ENCODE peak calls at places on chromosomes 6 and 20, in nine cellular contexts. One of them, this sample, is unnamed.

GRCh38 chr6:12147557-12148316 is 135.6 kb downstream of the HIVEP1 start:
- DNase-seq in memory B cell: no peak
- DNase-seq in EL: peak
- DNase-seq in activated T-helper 1 cell treated with anti-CD3 and anti-CD28 coated beads, Interleukin-2, amount 50 U/mL, for 16 hours: no peak
- DNase-seq in NCI-H2029: no peak
- DNase-seq in colonic mucosa: no peak
- DNase-seq in myocyte: peak
- DNase-seq in fibroblast of the aortic adventitia: peak
- DNase-seq in activated CD8-positive, alpha-beta memory T cell treated with anti-CD3 and anti-CD28 coated beads for 4 hours: no peak
- DNase-seq in this sample: no peak

GRCh38 chr6:125872259-125872921 is 81.6 kb downstream of the NCOA7 start:
- DNase-seq in memory B cell: no peak
- DNase-seq in EL: peak
- DNase-seq in activated T-helper 1 cell treated with anti-CD3 and anti-CD28 coated beads, Interleukin-2, amount 50 U/mL, for 16 hours: no peak
- DNase-seq in NCI-H2029: no peak
- DNase-seq in colonic mucosa: no peak
- DNase-seq in myocyte: peak
- DNase-seq in fibroblast of the aortic adventitia: peak
- DNase-seq in activated CD8-positive, alpha-beta memory T cell treated with anti-CD3 and anti-CD28 coated beads for 4 hours: no peak
- DNase-seq in this sample: no peak

GRCh38 chr20:45343867-45344721 is 4.1 kb downstream of the SDC4 start:
- DNase-seq in memory B cell: no peak
- DNase-seq in EL: peak
- DNase-seq in activated T-helper 1 cell treated with anti-CD3 and anti-CD28 coated beads, Interleukin-2, amount 50 U/mL, for 16 hours: no peak
- DNase-seq in NCI-H2029: peak
- DNase-seq in colonic mucosa: peak
- DNase-seq in myocyte: peak
- DNase-seq in fibroblast of the aortic adventitia: peak
- DNase-seq in activated CD8-positive, alpha-beta memory T cell treated with anti-CD3 and anti-CD28 coated beads for 4 hours: no peak
- DNase-seq in this sample: no peak

GRCh38 chr6:144334150-144334708 is 49.1 kb downstream of the UTRN start:
- DNase-seq in memory B cell: peak
- DNase-seq in EL: no peak
- DNase-seq in activated T-helper 1 cell treated with anti-CD3 and anti-CD28 coated beads, Interleukin-2, amount 50 U/mL, for 16 hours: peak
- DNase-seq in NCI-H2029: peak
- DNase-seq in colonic mucosa: peak
- DNase-seq in myocyte: peak
- DNase-seq in fibroblast of the aortic adventitia: no peak
- DNase-seq in activated CD8-positive, alpha-beta memory T cell treated with anti-CD3 and anti-CD28 coated beads for 4 hours: peak
- DNase-seq in this sample: peak

GRCh38 chr20:44586986-44587980 is 4.9 kb downstream of the PKIG start:
- DNase-seq in memory B cell: no peak
- DNase-seq in EL: peak
- DNase-seq in activated T-helper 1 cell treated with anti-CD3 and anti-CD28 coated beads, Interleukin-2, amount 50 U/mL, for 16 hours: no peak
- DNase-seq in NCI-H2029: no peak
- DNase-seq in colonic mucosa: no peak
- DNase-seq in myocyte: no peak
- DNase-seq in fibroblast of the aortic adventitia: no peak
- DNase-seq in activated CD8-positive, alpha-beta memory T cell treated with anti-CD3 and anti-CD28 coated beads for 4 hours: no peak
- DNase-seq in this sample: no peak

GRCh38 chr6:30928677-30929076 is 3.3 kb downstream of the SFTA2 start:
- DNase-seq in memory B cell: no peak
- DNase-seq in EL: no peak
- DNase-seq in activated T-helper 1 cell treated with anti-CD3 and anti-CD28 coated beads, Interleukin-2, amount 50 U/mL, for 16 hours: no peak
- DNase-seq in NCI-H2029: no peak
- DNase-seq in colonic mucosa: no peak
- DNase-seq in myocyte: no peak
- DNase-seq in fibroblast of the aortic adventitia: no peak
- DNase-seq in activated CD8-positive, alpha-beta memory T cell treated with anti-CD3 and anti-CD28 coated beads for 4 hours: no peak
- DNase-seq in this sample: no peak

GRCh38 chr6:51531623-51532022 is 555.8 kb downstream of the PKHD1 start:
- DNase-seq in memory B cell: no peak
- DNase-seq in EL: no peak
- DNase-seq in activated T-helper 1 cell treated with anti-CD3 and anti-CD28 coated beads, Interleukin-2, amount 50 U/mL, for 16 hours: no peak
- DNase-seq in NCI-H2029: no peak
- DNase-seq in colonic mucosa: no peak
- DNase-seq in myocyte: no peak
- DNase-seq in fibroblast of the aortic adventitia: no peak
- DNase-seq in activated CD8-positive, alpha-beta memory T cell treated with anti-CD3 and anti-CD28 coated beads for 4 hours: no peak
- DNase-seq in this sample: no peak

GRCh38 chr6:76682842-76683241 is 610.4 kb upstream of the IMPG1 start:
- DNase-seq in memory B cell: no peak
- DNase-seq in EL: no peak
- DNase-seq in activated T-helper 1 cell treated with anti-CD3 and anti-CD28 coated beads, Interleukin-2, amount 50 U/mL, for 16 hours: no peak
- DNase-seq in NCI-H2029: no peak
- DNase-seq in colonic mucosa: no peak
- DNase-seq in myocyte: peak
- DNase-seq in fibroblast of the aortic adventitia: peak
- DNase-seq in activated CD8-positive, alpha-beta memory T cell treated with anti-CD3 and anti-CD28 coated beads for 4 hours: no peak
- DNase-seq in this sample: no peak

GRCh38 chr6:32116674-32117073 is 7.5 kb upstream of the TNXB start:
- DNase-seq in memory B cell: no peak
- DNase-seq in EL: peak
- DNase-seq in activated T-helper 1 cell treated with anti-CD3 and anti-CD28 coated beads, Interleukin-2, amount 50 U/mL, for 16 hours: no peak
- DNase-seq in NCI-H2029: no peak
- DNase-seq in colonic mucosa: no peak
- DNase-seq in myocyte: peak
- DNase-seq in fibroblast of the aortic adventitia: no peak
- DNase-seq in activated CD8-positive, alpha-beta memory T cell treated with anti-CD3 and anti-CD28 coated beads for 4 hours: no peak
- DNase-seq in this sample: no peak

GRCh38 chr20:41276317-41276751 is 41.2 kb downstream of the ZHX3 start:
- DNase-seq in memory B cell: no peak
- DNase-seq in EL: peak
- DNase-seq in activated T-helper 1 cell treated with anti-CD3 and anti-CD28 coated beads, Interleukin-2, amount 50 U/mL, for 16 hours: no peak
- DNase-seq in NCI-H2029: no peak
- DNase-seq in colonic mucosa: no peak
- DNase-seq in myocyte: no peak
- DNase-seq in fibroblast of the aortic adventitia: peak
- DNase-seq in activated CD8-positive, alpha-beta memory T cell treated with anti-CD3 and anti-CD28 coated beads for 4 hours: no peak
- DNase-seq in this sample: no peak

GRCh38 chr6:11424395-11425050 is 113.0 kb upstream of the TMEM170B start:
- DNase-seq in memory B cell: no peak
- DNase-seq in EL: peak
- DNase-seq in activated T-helper 1 cell treated with anti-CD3 and anti-CD28 coated beads, Interleukin-2, amount 50 U/mL, for 16 hours: no peak
- DNase-seq in NCI-H2029: no peak
- DNase-seq in colonic mucosa: no peak
- DNase-seq in myocyte: no peak
- DNase-seq in fibroblast of the aortic adventitia: no peak
- DNase-seq in activated CD8-positive, alpha-beta memory T cell treated with anti-CD3 and anti-CD28 coated beads for 4 hours: no peak
- DNase-seq in this sample: no peak

GRCh38 chr6:40125680-40126079 is 191.4 kb upstream of the MOCS1 start:
- DNase-seq in memory B cell: no peak
- DNase-seq in EL: no peak
- DNase-seq in activated T-helper 1 cell treated with anti-CD3 and anti-CD28 coated beads, Interleukin-2, amount 50 U/mL, for 16 hours: no peak
- DNase-seq in NCI-H2029: no peak
- DNase-seq in colonic mucosa: no peak
- DNase-seq in myocyte: no peak
- DNase-seq in fibroblast of the aortic adventitia: no peak
- DNase-seq in activated CD8-positive, alpha-beta memory T cell treated with anti-CD3 and anti-CD28 coated beads for 4 hours: no peak
- DNase-seq in this sample: no peak

GRCh38 chr6:39296745-39297640 is 17.2 kb downstream of the KCNK17 start:
- DNase-seq in memory B cell: no peak
- DNase-seq in EL: peak
- DNase-seq in activated T-helper 1 cell treated with anti-CD3 and anti-CD28 coated beads, Interleukin-2, amount 50 U/mL, for 16 hours: no peak
- DNase-seq in NCI-H2029: no peak
- DNase-seq in colonic mucosa: no peak
- DNase-seq in myocyte: no peak
- DNase-seq in fibroblast of the aortic adventitia: peak
- DNase-seq in activated CD8-positive, alpha-beta memory T cell treated with anti-CD3 and anti-CD28 coated beads for 4 hours: no peak
- DNase-seq in this sample: no peak